ENCODE peak calls at places on chromosomes 2 and 18, in seven cellular contexts. E, P, W, C, M, Z and A are unnamed samples.

GRCh38 chr2:118301248-118301647 is 213.0 kb downstream of the INSIG2 start:
- DNase-seq in Z (no peak), M (no peak), P (no peak), E (no peak), C (no peak), W (no peak), A (no peak)

GRCh38 chr2:4130651-4131050 is 427.3 kb downstream of the DCDC2C start:
- DNase-seq in E (no peak), W (no peak), C (no peak), Z (no peak), M (no peak), P (no peak), A (no peak)

GRCh38 chr2:219207254-219207883 is 787 bp downstream of the ZFAND2B start:
- DNase-seq in E (no peak), C (no peak), M (no peak), Z (no peak), P (no peak), W (no peak), A (no peak)

GRCh38 chr2:46535360-46535759 is 56.0 kb downstream of the TMEM247 start:
- DNase-seq in M (peak), E (no peak), W (peak), C (no peak), Z (no peak), P (no peak), A (no peak)

GRCh38 chr2:69061518-69061917 is 48.5 kb downstream of the ANTXR1 start:
- DNase-seq in C (no peak), Z (no peak), M (no peak), P (no peak), W (no peak), E (no peak), A (no peak)

GRCh38 chr2:186991766-186992417 is 142.9 kb upstream of the ZSWIM2 start:
- DNase-seq in Z (no peak), E (no peak), P (no peak), C (no peak), W (no peak), M (no peak), A (no peak)

GRCh38 chr18:55251186-55251995 is 292.1 kb upstream of the CCDC68 start:
- DNase-seq in P (no peak), W (no peak), C (no peak), M (no peak), E (no peak), Z (peak), A (no peak)

GRCh38 chr2:56017784-56018183 is 94.2 kb upstream of the EFEMP1 start:
- DNase-seq in P (no peak), Z (no peak), C (no peak), M (no peak), W (no peak), E (no peak), A (no peak)

GRCh38 chr18:67385455-67385854 is 131.1 kb downstream of the DSEL start:
- DNase-seq in C (no peak), M (no peak), E (no peak), W (no peak), Z (no peak), P (no peak), A (no peak)

GRCh38 chr2:135839713-135840112 is 2.7 kb upstream of the LCT start:
- DNase-seq in M (no peak), E (no peak), P (no peak), C (no peak), Z (no peak), W (no peak), A (no peak)

DNA sequence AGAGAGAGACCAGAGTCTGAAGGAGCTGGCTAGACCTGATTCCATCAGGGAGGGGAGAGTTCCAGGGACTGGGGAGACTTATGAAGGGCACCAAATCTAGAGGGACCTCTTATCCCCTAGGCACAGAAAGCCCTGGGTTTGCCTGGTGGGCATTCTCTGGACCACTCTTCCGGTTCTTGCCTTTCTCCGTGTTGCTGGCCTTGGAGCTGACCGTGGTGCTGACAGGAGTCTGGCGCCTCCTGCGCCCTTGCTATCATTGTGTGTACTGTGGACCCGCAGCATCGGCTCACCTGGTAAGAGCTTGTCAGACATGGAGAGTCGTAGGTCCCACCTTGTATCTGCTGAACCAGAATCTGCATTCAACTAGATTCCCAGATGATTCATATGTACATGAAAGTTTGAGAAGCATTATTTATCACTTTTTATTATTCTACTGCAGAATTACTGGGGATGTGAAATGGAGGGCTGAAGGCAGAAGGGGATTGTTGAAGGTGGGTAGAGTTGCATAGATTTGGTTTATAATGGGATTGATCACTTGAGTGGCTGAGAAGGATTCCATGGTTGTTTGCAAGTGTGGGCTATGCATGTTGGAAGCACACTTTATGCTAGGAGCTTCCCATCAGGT is 4.3 kb upstream of the TRPM8 start:
- DNase-seq in M (no peak), P (no peak), C (peak), Z (peak), W (no peak), E (no peak), A (no peak)
- TF ChIP-seq CTCF in M (no peak), P (no peak), C (no peak), Z (peak), W (no peak), E (no peak), A (no peak)

GRCh38 chr2:217316743-217317142 is 456.9 kb upstream of the TNP1 start:
- DNase-seq in W (peak), P (no peak), C (no peak), M (no peak), Z (no peak), E (no peak), A (no peak)

GRCh38 chr2:217309056-217309455 is 449.2 kb upstream of the TNP1 start:
- DNase-seq in Z (no peak), W (no peak), C (no peak), E (no peak), P (no peak), M (no peak), A (no peak)

GRCh38 chr2:217314021-217314460 is 454.2 kb upstream of the TNP1 start:
- DNase-seq in P (no peak), E (no peak), C (no peak), M (no peak), W (no peak), Z (no peak), A (no peak)

GRCh38 chr2:217313386-217313785 is 453.5 kb upstream of the TNP1 start:
- DNase-seq in C (no peak), Z (peak), E (no peak), M (no peak), W (no peak), P (no peak), A (no peak)
- TF ChIP-seq CTCF in C (no peak), Z (no peak), E (no peak), M (no peak), W (no peak), P (no peak), A (no peak)

GRCh38 chr2:38115216-38116012 is 39.5 kb upstream of the CYP1B1 start:
- DNase-seq in C (no peak), E (peak), Z (peak), P (peak), W (peak), M (peak), A (peak)
- TF ChIP-seq CTCF in C (peak), E (peak), Z (peak), P (peak), W (peak), M (peak), A (peak)

GRCh38 chr2:77418537-77418936 is 103.6 kb downstream of the LRRTM4 start:
- DNase-seq in M (no peak), Z (no peak), C (no peak), W (no peak), P (no peak), E (no peak), A (no peak)
- TF ChIP-seq CTCF in M (no peak), Z (no peak), C (no peak), W (no peak), P (no peak), E (no peak), A (no peak)

GRCh38 chr2:239424337-239425045 is 23.7 kb upstream of the HDAC4 start:
- DNase-seq in P (no peak), M (no peak), W (no peak), C (no peak), E (no peak), Z (no peak), A (no peak)

GRCh38 chr2:239429473-239430350 is 28.9 kb upstream of the HDAC4 start:
- DNase-seq in C (no peak), W (no peak), Z (no peak), P (no peak), E (no peak), M (no peak), A (no peak)

GRCh38 chr2:239431536-239431935 is 30.7 kb upstream of the HDAC4 start:
- DNase-seq in Z (no peak), E (no peak), M (no peak), P (no peak), C (no peak), W (no peak), A (no peak)

GRCh38 chr2:239420077-239420476 is 19.3 kb upstream of the HDAC4 start:
- DNase-seq in C (no peak), E (no peak), M (no peak), P (no peak), Z (no peak), W (no peak), A (no peak)

DNA sequence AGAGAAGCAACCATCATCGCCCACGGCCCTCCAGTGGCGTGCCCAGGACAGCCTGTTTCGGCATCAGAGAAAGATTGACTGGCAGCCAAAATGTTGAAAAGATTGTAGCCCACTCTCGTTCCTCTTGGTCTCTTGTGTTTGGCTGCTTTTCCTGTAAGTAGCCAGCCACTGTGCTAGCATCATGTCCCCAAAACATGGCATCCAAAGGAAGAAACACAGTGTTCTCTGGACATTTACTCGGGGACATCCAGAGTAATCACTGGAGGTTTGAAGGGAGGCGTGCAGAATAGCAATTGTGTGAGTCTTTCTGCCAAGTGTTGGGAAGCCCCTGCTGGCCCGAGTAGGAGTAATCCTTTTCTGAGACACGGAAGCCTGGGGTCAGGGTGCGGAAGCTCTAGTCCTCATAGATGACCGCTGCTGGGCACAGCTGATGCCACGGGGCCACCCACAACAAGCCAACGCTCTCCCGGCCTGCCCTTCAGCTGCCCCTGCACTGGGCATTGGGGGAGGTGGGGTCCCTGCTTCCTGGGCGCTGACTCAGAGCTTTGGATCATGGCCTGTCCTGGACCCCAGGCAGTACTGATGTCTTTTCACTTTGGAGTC is 24.8 kb upstream of the HDAC4 start:
- DNase-seq in W (no peak), Z (no peak), P (no peak), M (no peak), C (no peak), E (no peak), A (no peak)
- TF ChIP-seq CTCF in W (no peak), Z (no peak), P (no peak), M (no peak), C (no peak), E (no peak), A (no peak)

GRCh38 chr18:902179-902718 is 2.4 kb upstream of the ADCYAP1 start:
- DNase-seq in W (no peak), C (no peak), P (no peak), Z (no peak), M (no peak), E (no peak), A (no peak)
- TF ChIP-seq CTCF in W (no peak), C (peak), P (no peak), Z (no peak), M (no peak), E (peak), A (no peak)